ENCODE peak calls at places on chromosomes 1 and 21, in seven cellular contexts. L, Q, Z, E, B, X and F are unnamed samples.

GRCh38 chr1:45913925-45914501 is 110.6 kb downstream of the MAST2 start:
- DNase-seq in B (no peak), Z (no peak), L (peak), E (no peak), X (no peak), Q (no peak), F (no peak)

GRCh38 chr21:18340387-18340942 is 63.1 kb downstream of the TMPRSS15 start:
- DNase-seq in L (no peak), E (no peak), X (no peak), Q (no peak), B (no peak), Z (no peak), F (no peak)

GRCh38 chr1:234605983-234606730 is 3.8 kb downstream of the IRF2BP2 start:
- DNase-seq in Q (peak), B (no peak), Z (peak), L (peak), X (no peak), E (no peak), F (no peak)

GRCh38 chr1:156898151-156898550 is 4.6 kb downstream of the PEAR1 start:
- DNase-seq in L (no peak), Q (no peak), Z (no peak), E (no peak), X (no peak), B (no peak), F (no peak)

GRCh38 chr1:14800500-14801069 is 202.1 kb downstream of the KAZN start:
- DNase-seq in Z (no peak), E (no peak), Q (no peak), L (no peak), B (no peak), X (no peak), F (no peak)

GRCh38 chr1:230284891-230285290 is 141.2 kb downstream of the PGBD5 start:
- DNase-seq in X (no peak), B (no peak), L (no peak), Q (no peak), Z (no peak), E (peak), F (peak)

GRCh38 chr1:20100632-20101355 is 18.5 kb downstream of the PLA2G2D start:
- DNase-seq in Z (peak), X (peak), Q (peak), E (no peak), B (no peak), L (peak), F (peak)

GRCh38 chr1:91166106-91166712 is 144.4 kb upstream of the ZNF644 start:
- DNase-seq in L (peak), E (no peak), Q (peak), B (no peak), Z (peak), X (peak), F (no peak)

GRCh38 chr1:24762133-24762676 is 17.0 kb downstream of the CLIC4 start:
- DNase-seq in Q (no peak), X (no peak), L (peak), E (no peak), B (no peak), Z (no peak), F (no peak)

GRCh38 chr1:87144546-87144945 is 184.1 kb upstream of the LMO4 start:
- DNase-seq in E (no peak), L (no peak), B (no peak), Q (no peak), Z (no peak), X (no peak), F (no peak)

GRCh38 chr21:35927262-35927661 is 133.1 kb downstream of the SETD4 start:
- DNase-seq in L (no peak), E (no peak), X (no peak), Z (no peak), B (no peak), Q (peak), F (no peak)

GRCh38 chr21:39073063-39073462 is 110.2 kb downstream of the PSMG1 start:
- DNase-seq in X (no peak), L (no peak), Q (no peak), B (no peak), E (no peak), Z (no peak), F (no peak)

GRCh38 chr1:185670187-185670627 is 64.0 kb upstream of the HMCN1 start:
- DNase-seq in B (no peak), L (peak), Z (peak), X (no peak), Q (peak), E (no peak), F (peak)

GRCh38 chr1:192747305-192747704 is 61.5 kb upstream of the RGS2 start:
- DNase-seq in L (peak), Q (no peak), E (no peak), X (no peak), B (no peak), Z (no peak), F (no peak)

GRCh38 chr21:39071623-39072214 is 111.5 kb downstream of the PSMG1 start:
- DNase-seq in X (no peak), B (no peak), E (no peak), L (peak), Q (no peak), Z (no peak), F (no peak)

GRCh38 chr1:219304227-219305226 is 130.8 kb downstream of the LYPLAL1 start:
- DNase-seq in X (no peak), Z (no peak), Q (no peak), L (peak), E (no peak), B (peak), F (no peak)

GRCh38 chr1:212712451-212713303 is 13.0 kb upstream of the BATF3 start:
- DNase-seq in E (no peak), Z (no peak), Q (no peak), L (peak), X (peak), B (no peak), F (no peak)

GRCh38 chr1:240732390-240732789 is 120.4 kb upstream of the GREM2 start:
- DNase-seq in Z (no peak), B (no peak), Q (peak), X (no peak), L (peak), E (no peak), F (no peak)

GRCh38 chr1:228938248-228938891 is 203.1 kb downstream of the RHOU start:
- DNase-seq in X (no peak), B (no peak), Q (no peak), Z (peak), L (no peak), E (no peak), F (no peak)

GRCh38 chr1:161835963-161836362 is 69.8 kb downstream of the ATF6 start:
- DNase-seq in B (no peak), E (no peak), Z (no peak), L (peak), X (peak), Q (no peak), F (no peak)

GRCh38 chr1:61092643-61093042 is 10.3 kb downstream of the NFIA start:
- DNase-seq in L (no peak), X (no peak), Q (no peak), E (no peak), B (no peak), Z (no peak), F (no peak)

GRCh38 chr1:205959789-205960188 is 16.5 kb upstream of the SLC26A9 start:
- DNase-seq in Q (no peak), E (no peak), X (no peak), L (no peak), Z (no peak), B (no peak), F (no peak)

GRCh38 chr1:89200668-89201488 is 2.1 kb upstream of the GBP4 start:
- DNase-seq in Q (no peak), X (peak), E (no peak), Z (no peak), B (no peak), L (no peak), F (no peak)

GRCh38 chr1:37553598-37553926 is 531 bp downstream of the SNIP1 start:
- DNase-seq in E (no peak), Z (no peak), L (peak), B (no peak), Q (no peak), X (no peak), F (no peak)

GRCh38 chr1:14340244-14340800 is 258.2 kb upstream of the KAZN start:
- DNase-seq in B (no peak), L (peak), E (no peak), X (no peak), Z (no peak), Q (no peak), F (no peak)

GRCh38 chr21:35294231-35294898 is 245.3 kb upstream of the RUNX1 start:
- DNase-seq in L (peak), Q (peak), B (peak), Z (no peak), X (no peak), E (no peak), F (no peak)

GRCh38 chr1:30284728-30285460 is 438.5 kb downstream of the MATN1 start:
- DNase-seq in L (no peak), E (peak), B (no peak), X (no peak), Z (no peak), Q (no peak), F (no peak)

GRCh38 chr1:13797397-13797796 is 97.4 kb downstream of the PRDM2 start:
- DNase-seq in Z (no peak), L (no peak), X (no peak), B (no peak), Q (peak), E (no peak), F (no peak)

GRCh38 chr1:240667351-240667750 is 55.4 kb upstream of the GREM2 start:
- DNase-seq in X (no peak), E (no peak), B (no peak), Q (no peak), L (no peak), Z (no peak), F (no peak)

GRCh38 chr1:31376374-31377134 is 3.7 kb upstream of the FABP3 start:
- DNase-seq in X (peak), Q (peak), B (no peak), Z (no peak), E (peak), L (peak), F (no peak)

GRCh38 chr1:40185951-40186864 is 25.0 kb downstream of the RLF start:
- DNase-seq in B (no peak), Z (no peak), E (no peak), L (peak), Q (no peak), X (peak), F (no peak)

GRCh38 chr1:35650416-35650815 is 9.1 kb upstream of the PSMB2 start:
- DNase-seq in B (no peak), X (no peak), L (no peak), Q (no peak), E (no peak), Z (no peak), F (no peak)

GRCh38 chr1:3575953-3576352 is 35.4 kb downstream of the MEGF6 start:
- DNase-seq in B (no peak), X (no peak), Z (no peak), L (no peak), Q (no peak), E (no peak), F (no peak)

GRCh38 chr1:87644500-87645245 is 316.0 kb downstream of the LMO4 start:
- DNase-seq in Q (no peak), E (no peak), L (peak), B (no peak), X (peak), Z (no peak), F (no peak)

GRCh38 chr1:156534424-156535060 is 34.0 kb upstream of the MEF2D start:
- DNase-seq in Z (no peak), Q (no peak), B (no peak), L (no peak), E (no peak), X (no peak), F (no peak)